ENCODE peak calls at places on chromosomes 5 and 9, in four cellular contexts. C, P, E and J are unnamed samples.

GRCh38 chr5:5179597-5179996 is 39.5 kb downstream of the ADAMTS16 start:
- DNase-seq in E (no peak), C (no peak), P (no peak), J (no peak)

GRCh38 chr5:35319231-35320002 is 89.1 kb upstream of the PRLR start:
- DNase-seq in E (no peak), C (peak), P (peak), J (peak)

GRCh38 chr9:134967547-134967930 is 49.8 kb upstream of the FCN1 start:
- DNase-seq in C (no peak), P (no peak), E (no peak), J (no peak)

GRCh38 chr9:20396509-20396908 is 225.8 kb downstream of the MLLT3 start:
- DNase-seq in E (no peak), C (no peak), P (no peak), J (no peak)

GRCh38 chr5:173638631-173639030 is 22.2 kb upstream of the BOD1 start:
- DNase-seq in C (no peak), E (no peak), P (no peak), J (no peak)

GRCh38 chr9:88932766-88933165 is 58.5 kb upstream of the S1PR3 start:
- DNase-seq in P (no peak), E (no peak), C (no peak), J (no peak)

GRCh38 chr9:89764217-89764616 is 159.4 kb downstream of the GADD45G start:
- DNase-seq in E (no peak), P (no peak), C (no peak), J (no peak)

GRCh38 chr9:38333047-38333446 is 59.5 kb upstream of the ALDH1B1 start:
- DNase-seq in P (no peak), C (no peak), E (no peak), J (no peak)

GRCh38 chr9:93937193-93937592 is 18.0 kb downstream of the BARX1 start:
- DNase-seq in E (no peak), C (no peak), P (no peak), J (no peak)

GRCh38 chr9:13113751-13114150 is 165.7 kb downstream of the MPDZ start:
- DNase-seq in E (no peak), C (no peak), P (peak), J (peak)

GRCh38 chr5:132372122-132372521 is 2.6 kb downstream of the SLC22A5 start:
- DNase-seq in P (no peak), E (no peak), C (no peak), J (no peak)

GRCh38 chr9:79014929-79015699 is 556.7 kb upstream of the TLE4 start:
- DNase-seq in E (no peak), C (no peak), P (peak), J (no peak)

GRCh38 chr9:121322037-121322736 is 47.9 kb downstream of the STOM start:
- DNase-seq in E (no peak), P (peak), C (no peak), J (peak)

GRCh38 chr5:55911784-55912653 is 60.9 kb downstream of the IL31RA start:
- DNase-seq in P (peak), E (no peak), C (no peak), J (peak)

GRCh38 chr5:172545291-172545761 is 91.0 kb upstream of the SH3PXD2B start:
- DNase-seq in C (no peak), E (no peak), P (no peak), J (no peak)

GRCh38 chr9:14912849-14913248 is 2.6 kb upstream of the FREM1 start:
- DNase-seq in E (no peak), P (no peak), C (no peak), J (no peak)

GRCh38 chr5:143767162-143767561 is 44.8 kb upstream of the HMHB1 start:
- DNase-seq in E (no peak), C (no peak), P (no peak), J (no peak)

GRCh38 chr5:179974946-179975712 is 67.4 kb upstream of the TBC1D9B start:
- DNase-seq in P (peak), C (peak), E (no peak), J (no peak)

DNA sequence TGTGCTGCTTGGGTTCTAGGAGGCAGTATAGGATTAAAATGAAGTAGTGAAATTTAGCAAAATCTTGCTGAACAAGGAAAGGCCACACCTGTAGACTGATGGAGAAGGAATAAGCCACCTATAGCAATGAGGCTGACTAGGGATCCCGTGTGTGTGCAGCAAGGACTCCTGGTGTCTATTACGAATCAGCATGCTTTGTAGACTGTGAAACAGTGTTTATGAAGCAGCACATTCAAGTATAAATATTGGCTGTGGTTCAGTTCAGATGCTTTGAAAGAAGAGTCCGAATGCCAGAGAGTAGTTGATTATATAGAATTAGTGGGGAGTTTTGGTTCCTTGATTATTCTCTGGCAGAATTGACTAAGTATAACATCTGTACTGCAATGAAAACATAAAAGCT is 41.8 kb downstream of the CAST start:
- DNase-seq in E (no peak), P (no peak), C (no peak), J (no peak)
- H3K4me3 ChIP-seq in E (peak), P (peak), C (no peak), J (peak)

GRCh38 chr9:77488439-77489126 is 159.5 kb downstream of the GNA14 start:
- DNase-seq in E (no peak), P (peak), C (no peak), J (peak)
- TF ChIP-seq CTCF in E (peak), P (peak), C (peak), J (peak)

DNA sequence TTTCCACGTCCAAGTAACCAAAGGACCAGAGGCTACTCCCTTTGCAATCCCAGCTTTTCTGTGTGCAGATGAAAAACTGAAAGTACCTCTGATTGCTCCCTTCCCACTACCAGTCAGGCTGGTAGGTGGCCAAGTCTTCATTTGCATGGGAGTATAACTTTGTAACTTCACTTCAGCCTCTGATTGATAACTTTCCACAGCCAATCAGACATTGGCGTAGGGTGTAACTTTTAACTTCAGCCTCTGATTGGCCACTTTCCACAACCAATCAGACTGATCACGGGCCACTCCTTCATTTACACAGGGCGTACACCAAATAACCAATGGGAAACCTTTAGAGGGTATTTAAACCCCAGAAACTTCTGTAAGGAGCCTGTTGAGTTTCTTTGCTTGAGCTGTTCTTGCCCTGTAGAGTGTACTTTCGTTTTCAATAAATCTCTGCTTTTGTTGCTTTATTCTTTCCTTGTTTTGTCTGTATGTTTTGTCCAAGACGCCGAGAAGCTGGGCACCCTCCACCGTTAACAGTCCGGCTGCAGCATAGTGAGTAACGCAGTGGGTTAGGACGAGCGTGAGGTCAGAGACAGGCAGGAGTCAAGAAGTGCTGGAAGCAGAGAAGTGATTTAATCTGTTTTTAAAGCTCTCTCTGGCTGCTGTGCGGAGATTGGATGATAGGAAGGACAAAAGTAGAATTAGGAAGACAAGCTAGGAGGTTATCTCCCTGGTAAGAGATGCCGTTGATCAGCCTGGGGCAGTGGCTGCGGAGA is 3.5 kb upstream of the EXOSC2 start:
- DNase-seq in C (peak), E (no peak), P (peak), J (peak)
- H3K4me3 ChIP-seq in C (peak), E (peak), P (peak), J (peak)

DNA sequence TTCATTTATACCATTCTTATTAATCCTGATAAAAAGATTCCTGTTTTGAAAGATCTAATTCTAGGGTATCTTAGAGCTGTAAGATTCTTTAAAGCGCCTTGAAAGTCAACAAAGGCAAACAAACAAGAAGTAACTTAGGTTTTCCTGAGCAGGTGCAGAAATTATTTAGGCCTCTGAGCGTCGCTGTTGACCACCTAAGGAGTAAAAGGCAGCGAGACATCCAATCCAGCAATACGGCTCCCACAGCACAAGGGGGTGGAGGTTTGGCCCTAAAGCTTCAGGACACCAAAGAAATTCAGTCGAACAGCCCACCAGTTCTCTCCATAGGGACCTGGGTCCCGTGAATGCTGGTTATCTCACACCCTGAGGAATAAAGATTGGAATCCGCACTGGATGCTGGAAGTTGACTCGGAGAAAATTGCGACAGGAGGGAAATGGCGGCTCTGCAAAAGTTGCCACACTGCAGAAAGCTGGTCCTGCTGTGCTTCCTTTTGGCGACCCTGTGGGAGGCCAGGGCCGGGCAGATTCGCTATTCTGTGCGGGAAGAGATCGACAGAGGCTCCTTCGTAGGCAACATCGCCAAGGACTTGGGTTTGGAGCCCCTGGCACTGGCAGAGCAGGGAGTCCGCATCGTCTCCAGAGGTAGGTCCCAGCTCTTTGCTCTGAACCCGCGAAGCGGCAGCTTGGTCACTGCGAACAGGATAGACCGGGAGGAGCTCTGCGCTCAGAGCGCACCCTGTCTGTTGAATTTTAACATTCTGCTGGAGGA is at the start of gene PCDHGA2:
- DNase-seq in C (no peak), E (no peak), P (peak), J (peak)
- TF ChIP-seq CTCF in C (peak), E (peak), P (peak), J (peak)

GRCh38 chr9:22382331-22382730 is 64.3 kb upstream of the DMRTA1 start:
- DNase-seq in C (no peak), E (no peak), P (no peak), J (peak)
- H3K4me3 ChIP-seq in C (no peak), E (no peak), P (no peak), J (no peak)

DNA sequence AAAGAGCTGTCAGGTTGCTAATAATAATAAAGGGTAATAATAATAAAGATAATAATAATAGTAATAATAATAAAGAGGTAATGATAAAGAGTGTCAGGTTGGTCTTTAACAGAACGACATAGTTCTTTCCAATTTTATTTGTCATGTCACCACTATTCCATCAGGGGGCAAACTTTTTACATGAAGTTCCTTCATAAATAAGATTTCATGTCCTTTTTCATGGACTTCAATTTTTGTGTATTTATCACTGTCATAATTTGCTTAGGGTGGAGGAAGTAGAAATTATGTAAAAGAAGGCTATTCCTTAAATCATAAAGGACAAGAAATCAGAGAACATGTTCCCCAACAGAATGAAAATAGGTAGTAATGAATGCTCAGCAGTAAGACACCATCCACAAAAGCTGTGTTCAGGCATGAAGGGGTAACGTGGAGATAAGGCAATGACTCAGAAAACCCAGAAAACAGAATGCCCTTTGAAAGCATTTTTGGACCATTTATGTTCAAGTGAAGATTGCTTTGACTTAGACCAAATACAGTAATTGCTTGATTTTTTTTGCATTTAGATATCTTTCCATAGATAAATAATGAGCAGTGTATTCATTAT is 72.7 kb downstream of the ZFAND5 start:
- DNase-seq in P (peak), E (no peak), C (no peak), J (peak)
- TF ChIP-seq CTCF in P (peak), E (peak), C (peak), J (peak)

DNA sequence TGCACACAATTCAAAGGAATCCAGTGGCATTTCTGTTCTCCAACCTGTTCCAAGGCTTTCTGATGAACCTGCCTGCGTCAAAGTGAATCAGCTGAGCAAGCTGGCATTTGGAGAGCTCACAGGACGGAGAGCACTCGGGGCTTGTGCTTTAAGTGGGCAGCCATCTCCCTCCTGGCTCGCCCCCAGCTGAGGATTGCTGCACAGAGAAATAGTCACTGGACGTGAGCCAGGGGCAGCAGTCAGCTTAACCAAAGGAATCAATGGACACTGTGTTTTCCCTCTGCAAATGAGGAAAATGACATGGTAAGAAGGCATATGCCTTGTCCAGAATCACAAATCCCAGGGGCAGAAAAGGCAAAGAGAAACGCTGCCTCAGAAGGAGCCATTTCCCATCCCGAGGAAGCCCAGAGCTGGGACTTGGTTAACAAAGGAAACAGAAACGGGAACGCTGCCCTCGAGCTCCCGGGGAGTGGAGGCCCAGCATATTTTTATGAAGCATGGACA is 299.4 kb downstream of the ZSWIM6 start:
- DNase-seq in E (no peak), P (peak), C (no peak), J (peak)
- H3K4me3 ChIP-seq in E (no peak), P (no peak), C (no peak), J (no peak)

GRCh38 chr5:73214921-73215490 is 42.0 kb downstream of the TMEM174 start:
- DNase-seq in C (no peak), P (no peak), E (no peak), J (no peak)

GRCh38 chr5:73218552-73219171 is 45.7 kb downstream of the TMEM174 start:
- DNase-seq in P (peak), C (no peak), E (no peak), J (peak)

GRCh38 chr5:73213566-73213998 is 40.6 kb downstream of the TMEM174 start:
- DNase-seq in P (peak), C (no peak), E (no peak), J (peak)

GRCh38 chr5:73215525-73215890 is 42.5 kb downstream of the TMEM174 start:
- DNase-seq in E (no peak), P (peak), C (no peak), J (no peak)

DNA sequence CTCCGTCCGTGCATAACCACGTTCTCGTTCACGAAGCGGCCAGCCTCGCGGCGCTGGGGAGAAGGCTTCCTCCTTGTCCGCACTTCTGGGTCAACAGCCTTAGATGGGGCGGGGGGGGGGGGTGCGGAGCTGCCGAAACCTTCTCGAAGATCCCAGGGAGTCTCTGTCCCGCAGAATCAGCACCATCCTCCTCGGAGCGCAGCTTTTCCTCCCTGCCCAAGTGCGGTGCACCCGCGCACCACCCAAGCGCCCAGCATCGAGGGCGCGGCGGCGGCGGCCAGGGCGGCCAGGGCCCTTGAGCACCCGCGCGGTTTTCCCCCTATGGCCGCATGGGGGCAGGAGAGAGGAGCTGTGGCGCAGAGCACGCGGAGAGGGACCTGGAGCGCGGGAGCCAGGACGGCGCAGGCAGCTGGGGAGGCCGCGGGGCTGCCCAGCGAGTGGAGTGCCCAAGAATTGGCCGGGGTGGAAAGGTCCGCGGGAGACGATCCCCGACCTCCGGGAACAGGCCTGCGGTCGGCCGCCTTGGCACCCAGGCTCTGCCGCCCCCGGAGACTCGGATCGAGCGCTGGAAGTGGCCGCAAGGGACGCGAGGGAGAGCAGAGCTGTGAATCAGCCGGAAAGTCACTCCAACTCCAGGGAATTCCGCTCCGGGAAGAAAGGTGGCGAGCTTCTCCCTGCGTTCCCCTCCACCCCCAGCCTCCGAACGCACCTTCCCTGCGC is 43.1 kb downstream of the TMEM174 start:
- DNase-seq in C (peak), E (no peak), P (peak), J (peak)
- TF ChIP-seq CTCF in C (peak), E (peak), P (peak), J (peak)

DNA sequence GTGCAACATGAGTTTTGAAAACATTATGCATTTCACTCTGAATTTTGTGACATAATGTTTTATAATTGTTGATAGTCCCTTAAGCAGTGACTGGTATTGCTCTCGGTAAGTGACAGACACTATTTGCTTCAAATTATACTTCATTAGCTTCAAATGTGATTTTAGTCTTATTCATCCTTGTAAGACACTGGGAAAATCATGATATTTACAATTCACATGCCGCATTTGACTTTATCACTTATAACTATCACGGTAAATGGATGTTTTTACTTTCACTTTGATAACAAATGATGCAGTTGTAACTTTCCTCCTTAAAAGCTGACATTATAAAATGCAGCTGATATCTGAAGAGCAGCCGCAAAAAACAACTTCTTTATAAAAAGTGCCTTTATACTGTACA is 44.1 kb upstream of the ITGA2 start:
- DNase-seq in C (no peak), P (no peak), E (no peak), J (no peak)
- H3K4me3 ChIP-seq in C (no peak), P (peak), E (peak), J (no peak)

DNA sequence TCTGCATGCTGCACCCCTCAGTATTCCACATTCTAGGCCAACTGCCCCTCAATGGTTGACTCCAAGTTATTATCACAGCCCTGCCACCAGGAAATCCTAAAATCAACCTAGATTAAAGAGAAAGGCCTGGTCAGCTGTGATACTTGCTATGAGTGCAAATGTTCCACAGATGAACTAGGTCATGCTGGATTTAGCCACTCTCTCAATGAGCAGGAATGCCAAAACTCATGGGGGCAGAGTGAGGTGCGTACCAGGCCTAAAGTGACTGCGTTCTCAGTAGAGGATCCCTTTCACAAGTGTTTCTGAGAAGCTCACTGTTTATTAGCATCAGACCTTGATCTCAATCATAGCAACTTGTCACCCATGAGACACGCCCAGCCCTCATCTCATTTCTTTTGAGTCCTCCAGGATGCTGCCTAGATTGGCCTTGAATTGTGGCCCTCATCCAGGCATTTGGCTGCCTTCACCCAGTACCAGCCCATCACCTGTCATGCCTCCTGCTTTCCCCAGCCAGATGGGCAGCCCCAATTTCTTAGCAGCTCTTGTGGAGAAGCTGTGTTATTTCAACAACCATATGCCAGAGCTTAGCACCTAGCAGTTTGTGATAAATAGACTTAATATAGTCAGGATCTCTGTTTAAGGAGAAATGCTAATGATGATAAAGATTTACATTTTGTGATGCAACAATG is 383.9 kb downstream of the CTNND2 start:
- DNase-seq in C (no peak), E (no peak), P (no peak), J (no peak)
- TF ChIP-seq CTCF in C (no peak), E (no peak), P (no peak), J (no peak)